ENCODE peak calls at places on chromosomes 6 and 20, in five cellular contexts. One of them, this sample, is unnamed.

GRCh38 chr6:83815631-83816030 is 37.5 kb upstream of the RIPPLY2 start:
- DNase-seq in psoas muscle: no peak
- DNase-seq in dorsolateral prefrontal cortex: no peak
- DNase-seq in CD8-positive, alpha-beta T cell: no peak
- DNase-seq in breast epithelium: no peak
- DNase-seq in this sample: peak

GRCh38 chr20:32965115-32965514 is 39.1 kb downstream of the SUN5 start:
- DNase-seq in breast epithelium: no peak
- DNase-seq in CD8-positive, alpha-beta T cell: no peak
- DNase-seq in psoas muscle: no peak
- DNase-seq in dorsolateral prefrontal cortex: no peak
- DNase-seq in this sample: no peak

GRCh38 chr20:12012241-12013222 is 94.8 kb downstream of the BTBD3 start:
- DNase-seq in psoas muscle: no peak
- DNase-seq in CD8-positive, alpha-beta T cell: no peak
- DNase-seq in breast epithelium: no peak
- DNase-seq in dorsolateral prefrontal cortex: no peak
- DNase-seq in this sample: no peak

GRCh38 chr6:7137335-7138106 is 29.8 kb downstream of the RREB1 start:
- DNase-seq in breast epithelium: no peak
- DNase-seq in CD8-positive, alpha-beta T cell: peak
- DNase-seq in dorsolateral prefrontal cortex: no peak
- DNase-seq in psoas muscle: peak
- DNase-seq in this sample: no peak

GRCh38 chr6:140256213-140256612 is 881.8 kb upstream of the CITED2 start:
- DNase-seq in dorsolateral prefrontal cortex: no peak
- DNase-seq in CD8-positive, alpha-beta T cell: no peak
- DNase-seq in psoas muscle: no peak
- DNase-seq in breast epithelium: no peak
- DNase-seq in this sample: no peak

GRCh38 chr6:21467091-21467490 is 126.5 kb upstream of the SOX4 start:
- DNase-seq in breast epithelium: no peak
- DNase-seq in dorsolateral prefrontal cortex: no peak
- DNase-seq in psoas muscle: no peak
- DNase-seq in CD8-positive, alpha-beta T cell: no peak
- DNase-seq in this sample: no peak

GRCh38 chr20:46361386-46361785 is 45.0 kb downstream of the ELMO2 start:
- DNase-seq in dorsolateral prefrontal cortex: no peak
- DNase-seq in psoas muscle: no peak
- DNase-seq in CD8-positive, alpha-beta T cell: no peak
- DNase-seq in breast epithelium: no peak
- DNase-seq in this sample: no peak

GRCh38 chr6:77740380-77740779 is 87.5 kb downstream of the MEI4 start:
- DNase-seq in CD8-positive, alpha-beta T cell: no peak
- DNase-seq in dorsolateral prefrontal cortex: no peak
- DNase-seq in psoas muscle: no peak
- DNase-seq in breast epithelium: no peak
- DNase-seq in this sample: peak

GRCh38 chr6:164034602-164035140 is 620.2 kb downstream of the QKI start:
- DNase-seq in CD8-positive, alpha-beta T cell: no peak
- DNase-seq in breast epithelium: no peak
- DNase-seq in psoas muscle: no peak
- DNase-seq in dorsolateral prefrontal cortex: no peak
- DNase-seq in this sample: no peak

GRCh38 chr6:3585320-3585935 is 128.6 kb upstream of the SLC22A23 start:
- DNase-seq in dorsolateral prefrontal cortex: no peak
- DNase-seq in CD8-positive, alpha-beta T cell: no peak
- DNase-seq in breast epithelium: no peak
- DNase-seq in psoas muscle: no peak
- DNase-seq in this sample: no peak

GRCh38 chr6:53894086-53894485 is 99.3 kb downstream of the LRRC1 start:
- DNase-seq in breast epithelium: no peak
- DNase-seq in CD8-positive, alpha-beta T cell: no peak
- DNase-seq in psoas muscle: no peak
- DNase-seq in dorsolateral prefrontal cortex: no peak
- DNase-seq in this sample: peak

GRCh38 chr20:53387983-53388675 is 205.5 kb downstream of the ZNF217 start:
- DNase-seq in breast epithelium: no peak
- DNase-seq in CD8-positive, alpha-beta T cell: no peak
- DNase-seq in dorsolateral prefrontal cortex: no peak
- DNase-seq in psoas muscle: no peak
- DNase-seq in this sample: no peak

GRCh38 chr6:137801352-137802088 is 65.5 kb upstream of the TNFAIP3 start:
- DNase-seq in CD8-positive, alpha-beta T cell: no peak
- DNase-seq in psoas muscle: no peak
- DNase-seq in breast epithelium: no peak
- DNase-seq in dorsolateral prefrontal cortex: no peak
- DNase-seq in this sample: no peak

GRCh38 chr6:144888621-144889020 is 603.5 kb downstream of the UTRN start:
- DNase-seq in breast epithelium: no peak
- DNase-seq in psoas muscle: no peak
- DNase-seq in dorsolateral prefrontal cortex: no peak
- DNase-seq in CD8-positive, alpha-beta T cell: no peak
- DNase-seq in this sample: no peak

GRCh38 chr6:119148102-119148824 is 69.8 kb upstream of the FAM184A start:
- DNase-seq in breast epithelium: no peak
- DNase-seq in dorsolateral prefrontal cortex: no peak
- DNase-seq in CD8-positive, alpha-beta T cell: no peak
- DNase-seq in psoas muscle: no peak
- DNase-seq in this sample: peak

GRCh38 chr6:108667984-108668383 is 107.3 kb downstream of the FOXO3 start:
- DNase-seq in dorsolateral prefrontal cortex: no peak
- DNase-seq in CD8-positive, alpha-beta T cell: no peak
- DNase-seq in psoas muscle: no peak
- DNase-seq in breast epithelium: no peak
- DNase-seq in this sample: peak

GRCh38 chr6:148620579-148621298 is 126.1 kb upstream of the UST start:
- DNase-seq in breast epithelium: no peak
- DNase-seq in dorsolateral prefrontal cortex: no peak
- DNase-seq in psoas muscle: no peak
- DNase-seq in CD8-positive, alpha-beta T cell: no peak
- DNase-seq in this sample: no peak

GRCh38 chr6:134358320-134358719 is 40.4 kb upstream of the SGK1 start:
- DNase-seq in CD8-positive, alpha-beta T cell: no peak
- DNase-seq in psoas muscle: no peak
- DNase-seq in dorsolateral prefrontal cortex: no peak
- DNase-seq in breast epithelium: no peak
- DNase-seq in this sample: no peak

GRCh38 chr6:27776504-27776903 is 135.7 kb downstream of the OR2B2 start:
- DNase-seq in dorsolateral prefrontal cortex: no peak
- DNase-seq in psoas muscle: no peak
- DNase-seq in CD8-positive, alpha-beta T cell: no peak
- DNase-seq in breast epithelium: no peak
- DNase-seq in this sample: no peak

GRCh38 chr20:9392892-9393857 is 121.2 kb upstream of the LAMP5 start:
- DNase-seq in CD8-positive, alpha-beta T cell: no peak
- DNase-seq in breast epithelium: no peak
- DNase-seq in psoas muscle: peak
- DNase-seq in dorsolateral prefrontal cortex: peak
- DNase-seq in this sample: no peak

GRCh38 chr20:17857639-17858449 is 110.8 kb downstream of the SNX5 start:
- DNase-seq in breast epithelium: no peak
- DNase-seq in CD8-positive, alpha-beta T cell: no peak
- DNase-seq in psoas muscle: no peak
- DNase-seq in dorsolateral prefrontal cortex: no peak
- DNase-seq in this sample: no peak

GRCh38 chr20:17858450-17859001 is 110.1 kb downstream of the SNX5 start:
- DNase-seq in dorsolateral prefrontal cortex: no peak
- DNase-seq in CD8-positive, alpha-beta T cell: no peak
- DNase-seq in psoas muscle: no peak
- DNase-seq in breast epithelium: no peak
- DNase-seq in this sample: no peak

GRCh38 chr20:17859616-17860232 is 108.9 kb downstream of the SNX5 start:
- DNase-seq in CD8-positive, alpha-beta T cell: no peak
- DNase-seq in breast epithelium: no peak
- DNase-seq in psoas muscle: no peak
- DNase-seq in dorsolateral prefrontal cortex: peak
- DNase-seq in this sample: no peak

GRCh38 chr20:17860306-17861197 is 108.0 kb downstream of the SNX5 start:
- DNase-seq in psoas muscle: no peak
- DNase-seq in breast epithelium: no peak
- DNase-seq in dorsolateral prefrontal cortex: no peak
- DNase-seq in CD8-positive, alpha-beta T cell: no peak
- DNase-seq in this sample: no peak

GRCh38 chr20:17859002-17859615 is 109.5 kb downstream of the SNX5 start:
- DNase-seq in psoas muscle: no peak
- DNase-seq in dorsolateral prefrontal cortex: no peak
- DNase-seq in CD8-positive, alpha-beta T cell: no peak
- DNase-seq in breast epithelium: no peak
- DNase-seq in this sample: no peak
- H3K4me3 ChIP-seq in psoas muscle: no peak
- H3K4me3 ChIP-seq in dorsolateral prefrontal cortex: no peak
- H3K4me3 ChIP-seq in CD8-positive, alpha-beta T cell: no peak
- H3K4me3 ChIP-seq in breast epithelium: no peak
- H3K4me3 ChIP-seq in this sample: no peak

DNA sequence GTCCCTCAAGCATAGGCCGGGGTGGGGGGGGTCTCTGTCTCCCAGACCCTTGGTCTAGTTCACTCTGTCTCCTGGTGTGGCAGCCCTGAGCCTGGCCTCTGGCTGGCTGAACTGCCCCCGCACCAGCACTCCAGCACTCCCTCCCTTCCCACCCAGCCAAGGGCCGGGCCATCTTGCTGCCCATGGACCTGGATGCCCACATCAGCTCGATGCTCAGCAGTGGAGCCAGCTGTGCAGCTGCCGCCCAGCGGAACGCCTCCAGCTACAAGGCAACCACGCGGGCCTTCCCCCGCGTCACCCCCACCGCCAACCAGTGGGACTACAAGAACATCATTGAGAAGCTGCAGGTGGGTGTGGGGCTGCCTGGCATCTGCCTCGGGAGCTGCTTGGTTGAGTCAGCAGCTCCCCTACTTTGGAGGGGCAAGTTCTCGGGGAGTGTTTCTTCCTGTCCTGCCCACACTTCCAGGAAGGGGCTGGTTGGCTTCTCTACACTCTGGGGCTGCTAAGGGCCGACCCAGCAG is 28.4 kb downstream of the UQCC2 start:
- DNase-seq in CD8-positive, alpha-beta T cell: no peak
- DNase-seq in dorsolateral prefrontal cortex: peak
- DNase-seq in psoas muscle: no peak
- DNase-seq in breast epithelium: no peak
- DNase-seq in this sample: no peak
- TF ChIP-seq CTCF in CD8-positive, alpha-beta T cell: no peak
- TF ChIP-seq CTCF in dorsolateral prefrontal cortex: no peak
- TF ChIP-seq CTCF in psoas muscle: no peak
- TF ChIP-seq CTCF in breast epithelium: no peak
- TF ChIP-seq CTCF in this sample: no peak

GRCh38 chr20:2693286-2693995 is 861 bp downstream of the EBF4 start:
- DNase-seq in breast epithelium: no peak
- DNase-seq in psoas muscle: peak
- DNase-seq in dorsolateral prefrontal cortex: no peak
- DNase-seq in CD8-positive, alpha-beta T cell: peak
- DNase-seq in this sample: no peak
- H3K4me3 ChIP-seq in breast epithelium: peak
- H3K4me3 ChIP-seq in psoas muscle: peak
- H3K4me3 ChIP-seq in dorsolateral prefrontal cortex: peak
- H3K4me3 ChIP-seq in CD8-positive, alpha-beta T cell: no peak
- H3K4me3 ChIP-seq in this sample: no peak

GRCh38 chr6:121430514-121431460 is 4.7 kb upstream of the GJA1 start:
- DNase-seq in CD8-positive, alpha-beta T cell: no peak
- DNase-seq in psoas muscle: no peak
- DNase-seq in dorsolateral prefrontal cortex: no peak
- DNase-seq in breast epithelium: no peak
- DNase-seq in this sample: no peak
- TF ChIP-seq CTCF in CD8-positive, alpha-beta T cell: no peak
- TF ChIP-seq CTCF in psoas muscle: peak
- TF ChIP-seq CTCF in dorsolateral prefrontal cortex: peak
- TF ChIP-seq CTCF in breast epithelium: peak
- TF ChIP-seq CTCF in this sample: peak

DNA sequence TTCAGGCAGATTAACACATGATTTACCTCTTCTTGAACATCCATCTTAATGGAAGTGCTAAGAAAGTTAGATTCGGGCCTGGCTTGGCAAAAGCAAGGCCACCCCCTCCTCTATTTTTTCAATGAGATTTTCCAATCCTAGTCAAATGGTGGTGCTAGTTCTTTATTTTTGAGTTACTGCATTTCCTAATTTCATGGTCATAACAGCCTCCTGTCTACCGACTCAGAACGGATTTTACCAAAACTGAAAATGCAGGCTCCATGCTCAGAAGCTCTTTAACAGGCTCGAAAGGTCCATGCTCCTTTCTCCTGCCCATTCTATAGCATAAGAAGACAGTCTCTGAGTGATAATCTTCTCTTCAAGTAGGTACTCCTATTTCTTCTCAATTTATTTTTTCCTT is 117.2 kb upstream of the ESR1 start:
- DNase-seq in CD8-positive, alpha-beta T cell: no peak
- DNase-seq in breast epithelium: no peak
- DNase-seq in psoas muscle: no peak
- DNase-seq in dorsolateral prefrontal cortex: no peak
- DNase-seq in this sample: no peak
- H3K4me3 ChIP-seq in CD8-positive, alpha-beta T cell: peak
- H3K4me3 ChIP-seq in breast epithelium: peak
- H3K4me3 ChIP-seq in psoas muscle: peak
- H3K4me3 ChIP-seq in dorsolateral prefrontal cortex: peak
- H3K4me3 ChIP-seq in this sample: no peak

GRCh38 chr6:50025258-50025657 is 3.5 kb upstream of the DEFB110 start:
- DNase-seq in dorsolateral prefrontal cortex: no peak
- DNase-seq in psoas muscle: no peak
- DNase-seq in breast epithelium: no peak
- DNase-seq in CD8-positive, alpha-beta T cell: no peak
- DNase-seq in this sample: no peak

GRCh38 chr6:50030350-50030749 is 8.6 kb upstream of the DEFB110 start:
- DNase-seq in breast epithelium: no peak
- DNase-seq in CD8-positive, alpha-beta T cell: no peak
- DNase-seq in dorsolateral prefrontal cortex: no peak
- DNase-seq in psoas muscle: no peak
- DNase-seq in this sample: no peak

GRCh38 chr6:50030777-50031562 is 9.2 kb upstream of the DEFB110 start:
- DNase-seq in CD8-positive, alpha-beta T cell: no peak
- DNase-seq in dorsolateral prefrontal cortex: no peak
- DNase-seq in breast epithelium: no peak
- DNase-seq in psoas muscle: no peak
- DNase-seq in this sample: no peak
- TF ChIP-seq CTCF in CD8-positive, alpha-beta T cell: no peak
- TF ChIP-seq CTCF in dorsolateral prefrontal cortex: no peak
- TF ChIP-seq CTCF in breast epithelium: no peak
- TF ChIP-seq CTCF in psoas muscle: no peak
- TF ChIP-seq CTCF in this sample: peak

This sample was measured in retinal pigment epithelial cell.